ENCODE peak calls at places on chromosomes 16 and 17, in four cellular contexts. One of them, this sample, is unnamed.

GRCh38 chr16:57640185-57640584 is 11.8 kb downstream of the ADGRG1 start:
- DNase-seq in SK-N-SH: no peak
- DNase-seq in K562: no peak
- DNase-seq in GM12878: no peak
- DNase-seq in this sample: no peak

GRCh38 chr17:40355804-40356758 is 8.5 kb downstream of the GJD3 start:
- DNase-seq in SK-N-SH: no peak
- DNase-seq in K562: no peak
- DNase-seq in GM12878: no peak
- DNase-seq in this sample: no peak

GRCh38 chr16:19997264-19997663 is 76.4 kb downstream of the GPR139 start:
- DNase-seq in SK-N-SH: no peak
- DNase-seq in K562: no peak
- DNase-seq in GM12878: no peak
- DNase-seq in this sample: no peak

GRCh38 chr17:82320956-82321927 is 3.8 kb upstream of the CD7 start:
- DNase-seq in SK-N-SH: peak; percentile 95
- DNase-seq in K562: peak; percentile 87
- DNase-seq in GM12878: no peak
- DNase-seq in this sample: no peak

GRCh38 chr16:11016993-11017392 is 72.6 kb downstream of the CLEC16A start:
- DNase-seq in SK-N-SH: no peak
- DNase-seq in K562: peak; percentile 19
- DNase-seq in GM12878: no peak
- DNase-seq in this sample: peak; percentile 74

GRCh38 chr17:81552244-81553017 is at the start of gene FAAP100:
- DNase-seq in SK-N-SH: peak; percentile 99
- DNase-seq in K562: peak; percentile 75
- DNase-seq in GM12878: peak; percentile 30
- DNase-seq in this sample: peak; percentile 63

GRCh38 chr16:50139580-50139979 is 13.5 kb upstream of the TENT4B start:
- DNase-seq in SK-N-SH: no peak
- DNase-seq in K562: no peak
- DNase-seq in GM12878: no peak
- DNase-seq in this sample: no peak

GRCh38 chr17:11031787-11032186 is 193.9 kb upstream of the PIRT start:
- DNase-seq in SK-N-SH: no peak
- DNase-seq in K562: peak; percentile 3
- DNase-seq in GM12878: no peak
- DNase-seq in this sample: no peak

GRCh38 chr17:15501282-15501681 is 33.9 kb upstream of the CDRT4 start:
- DNase-seq in SK-N-SH: no peak
- DNase-seq in K562: no peak
- DNase-seq in GM12878: no peak
- DNase-seq in this sample: no peak

GRCh38 chr16:58345574-58346354 is 46.5 kb upstream of the GINS3 start:
- DNase-seq in SK-N-SH: no peak
- DNase-seq in K562: no peak
- DNase-seq in GM12878: no peak
- DNase-seq in this sample: no peak

GRCh38 chr17:74972107-74972972 is at the start of gene HID1:
- DNase-seq in SK-N-SH: peak; percentile 96
- DNase-seq in K562: peak; percentile 95
- DNase-seq in GM12878: no peak
- DNase-seq in this sample: peak; percentile 73

GRCh38 chr16:77364770-77365169 is 70.1 kb downstream of the ADAMTS18 start:
- DNase-seq in SK-N-SH: no peak
- DNase-seq in K562: no peak
- DNase-seq in GM12878: no peak
- DNase-seq in this sample: no peak

GRCh38 chr16:89200124-89200849 is at the start of gene SLC22A31:
- DNase-seq in SK-N-SH: peak; percentile 36
- DNase-seq in K562: no peak
- DNase-seq in GM12878: no peak
- DNase-seq in this sample: peak; percentile 70

GRCh38 chr16:47888142-47888541 is 267.7 kb downstream of the ABCC12 start:
- DNase-seq in SK-N-SH: no peak
- DNase-seq in K562: no peak
- DNase-seq in GM12878: no peak
- DNase-seq in this sample: peak; percentile 75

GRCh38 chr16:85029981-85030381 is 2.4 kb downstream of the KIAA0513 start:
- DNase-seq in SK-N-SH: no peak
- DNase-seq in K562: no peak
- DNase-seq in GM12878: no peak
- DNase-seq in this sample: no peak

GRCh38 chr16:85027349-85027967 is at the start of gene KIAA0513:
- DNase-seq in SK-N-SH: peak; percentile 100
- DNase-seq in K562: peak; percentile 100
- DNase-seq in GM12878: peak; percentile 65
- DNase-seq in this sample: peak; percentile 91

GRCh38 chr16:85028638-85029412 is 1.2 kb downstream of the KIAA0513 start:
- DNase-seq in SK-N-SH: no peak
- DNase-seq in K562: no peak
- DNase-seq in GM12878: no peak
- DNase-seq in this sample: no peak

GRCh38 chr16:85027968-85028637 is 508 bp downstream of the KIAA0513 start:
- DNase-seq in SK-N-SH: no peak
- DNase-seq in K562: no peak
- DNase-seq in GM12878: no peak
- DNase-seq in this sample: no peak

DNA sequence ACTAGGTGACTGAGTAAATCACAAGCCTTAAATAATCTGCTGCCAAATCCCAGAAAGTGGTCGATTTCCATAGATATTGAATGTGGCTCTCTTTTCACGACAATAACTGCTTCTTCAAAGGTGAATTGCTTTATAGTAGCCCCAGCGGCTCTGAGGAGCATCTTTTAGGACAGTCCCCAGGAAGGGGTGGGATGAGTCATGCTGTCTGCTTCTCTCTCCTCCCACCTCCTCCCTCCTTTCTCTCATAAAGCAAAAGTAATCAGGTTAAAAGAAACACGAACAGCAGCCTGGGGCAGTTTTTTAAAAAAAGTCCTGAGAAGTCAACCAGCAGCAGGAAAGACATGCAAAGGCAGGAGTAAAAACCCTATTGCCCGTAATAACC is 1.8 kb downstream of the KIAA0513 start:
- DNase-seq in SK-N-SH: peak; percentile 45
- DNase-seq in K562: peak; percentile 76
- DNase-seq in GM12878: peak; percentile 20
- DNase-seq in this sample: no peak
- TF ChIP-seq NFIC in SK-N-SH: no peak
- TF ChIP-seq NFIC in K562: no peak
- TF ChIP-seq NFIC in GM12878: no peak
- TF ChIP-seq NFIC in this sample: no peak

GRCh38 chr17:64126918-64127317 is 3.0 kb downstream of the ERN1 start:
- DNase-seq in SK-N-SH: no peak
- DNase-seq in K562: no peak
- DNase-seq in GM12878: no peak
- DNase-seq in this sample: no peak
- TF ChIP-seq NFIC in SK-N-SH: no peak
- TF ChIP-seq NFIC in K562: no peak
- TF ChIP-seq NFIC in GM12878: no peak
- TF ChIP-seq NFIC in this sample: no peak

GRCh38 chr16:65473699-65474098 is 351.8 kb upstream of the CDH11 start:
- DNase-seq in SK-N-SH: no peak
- DNase-seq in K562: no peak
- DNase-seq in GM12878: no peak
- DNase-seq in this sample: no peak

GRCh38 chr16:65469116-65469515 is 347.3 kb upstream of the CDH11 start:
- DNase-seq in SK-N-SH: no peak
- DNase-seq in K562: no peak
- DNase-seq in GM12878: no peak
- DNase-seq in this sample: no peak

GRCh38 chr16:65463652-65464260 is 341.9 kb upstream of the CDH11 start:
- DNase-seq in SK-N-SH: no peak
- DNase-seq in K562: no peak
- DNase-seq in GM12878: no peak
- DNase-seq in this sample: no peak

DNA sequence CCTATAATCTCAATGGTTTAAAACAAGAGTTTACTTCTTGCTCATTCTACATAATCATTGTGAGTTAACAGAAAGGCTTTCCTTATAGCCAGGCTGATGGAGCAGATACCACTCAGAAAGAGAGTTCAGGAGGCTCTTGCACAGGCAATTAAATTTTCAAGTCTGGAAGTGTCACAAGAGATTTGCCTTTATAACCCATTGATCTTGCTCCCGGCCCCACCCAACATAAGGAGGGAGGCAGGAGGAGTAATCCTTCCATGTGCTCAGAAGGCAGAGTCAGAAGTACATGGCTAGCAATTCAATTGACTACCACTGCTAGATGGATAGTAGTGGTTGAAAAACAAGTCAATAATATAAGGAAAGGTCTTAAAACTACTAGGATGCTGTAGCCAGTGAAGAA is 346.3 kb upstream of the CDH11 start:
- DNase-seq in SK-N-SH: no peak
- DNase-seq in K562: no peak
- DNase-seq in GM12878: no peak
- DNase-seq in this sample: no peak
- TF ChIP-seq NFIC in SK-N-SH: no peak
- TF ChIP-seq NFIC in K562: no peak
- TF ChIP-seq NFIC in GM12878: no peak
- TF ChIP-seq NFIC in this sample: no peak

DNA sequence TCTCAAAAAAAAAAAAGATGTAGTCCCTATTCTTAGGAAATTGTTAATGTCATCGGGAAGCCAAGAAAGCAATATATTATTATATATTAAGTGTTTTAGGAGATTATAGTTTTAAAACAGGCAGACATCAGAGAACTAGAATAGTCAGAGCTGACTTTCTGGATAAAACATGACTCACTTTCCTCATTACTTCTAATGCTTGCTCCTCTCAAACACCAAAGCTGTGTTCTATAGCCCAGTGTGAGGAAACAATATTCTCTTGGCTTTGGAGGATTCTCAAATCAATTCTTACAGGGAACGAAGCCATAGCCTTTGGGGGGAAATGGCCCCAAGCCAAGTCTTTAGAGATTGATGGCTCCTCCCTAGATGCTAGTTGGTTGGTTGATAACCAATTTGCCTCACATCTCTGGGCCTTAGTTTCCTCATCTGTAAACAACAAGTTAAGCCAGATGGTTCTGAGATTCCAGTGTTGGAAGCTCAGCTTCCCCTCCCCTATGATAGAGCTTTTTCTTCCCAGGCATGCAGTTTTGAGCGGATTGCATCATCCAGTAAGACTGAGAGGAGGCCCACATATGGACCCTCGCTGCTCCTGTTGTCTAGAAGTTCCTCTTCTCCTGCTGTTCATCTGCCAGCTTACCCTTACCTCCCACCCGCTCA is 12.4 kb downstream of the NMT1 start:
- DNase-seq in SK-N-SH: no peak
- DNase-seq in K562: peak; percentile 11
- DNase-seq in GM12878: no peak
- DNase-seq in this sample: no peak
- TF ChIP-seq NFIC in SK-N-SH: no peak
- TF ChIP-seq NFIC in K562: peak; percentile 51
- TF ChIP-seq NFIC in GM12878: no peak
- TF ChIP-seq NFIC in this sample: no peak

DNA sequence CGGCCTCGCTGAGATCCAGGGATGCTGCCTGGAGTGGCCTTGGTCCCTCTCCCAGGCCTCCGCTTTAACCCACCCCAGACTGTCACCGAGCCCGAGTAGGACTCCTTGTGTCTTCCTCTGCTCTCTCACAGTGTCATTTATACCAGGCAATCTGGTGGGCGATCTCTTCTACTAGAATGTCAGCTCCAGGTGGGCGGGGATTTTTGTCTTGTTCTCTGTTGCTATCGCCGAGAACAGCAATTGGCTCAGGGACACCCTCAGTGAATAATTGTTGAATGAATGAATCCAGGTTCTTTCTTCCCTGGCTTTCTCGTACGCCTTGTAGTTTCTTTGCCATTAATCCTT is 591 bp downstream of the DHX38 start:
- DNase-seq in SK-N-SH: no peak
- DNase-seq in K562: peak; percentile 33
- DNase-seq in GM12878: no peak
- DNase-seq in this sample: no peak
- TF ChIP-seq NFIC in SK-N-SH: no peak
- TF ChIP-seq NFIC in K562: no peak
- TF ChIP-seq NFIC in GM12878: no peak
- TF ChIP-seq NFIC in this sample: no peak